ENCODE peak calls at places on chromosomes 7 and 10, in four cellular contexts. One of them, this sample, is unnamed.

GRCh38 chr10:132990684-132991545 is 48.5 kb upstream of the CFAP46 start:
- DNase-seq in keratinocyte: no peak
- DNase-seq in fibroblast of lung: no peak
- DNase-seq in hepatocyte: no peak
- DNase-seq in this sample: no peak

GRCh38 chr7:93366816-93367215 is 134.7 kb downstream of the VPS50 start:
- DNase-seq in keratinocyte: no peak
- DNase-seq in fibroblast of lung: no peak
- DNase-seq in hepatocyte: no peak
- DNase-seq in this sample: no peak

GRCh38 chr7:7972128-7972527 is 3.5 kb downstream of the GLCCI1 start:
- DNase-seq in keratinocyte: no peak
- DNase-seq in fibroblast of lung: peak; percentile 54
- DNase-seq in hepatocyte: no peak
- DNase-seq in this sample: no peak

GRCh38 chr10:29266641-29267040 is 22.2 kb upstream of the LYZL1 start:
- DNase-seq in keratinocyte: no peak
- DNase-seq in fibroblast of lung: peak; percentile 23
- DNase-seq in hepatocyte: no peak
- DNase-seq in this sample: no peak

GRCh38 chr10:125514206-125515162 is 168.5 kb downstream of the TEX36 start:
- DNase-seq in keratinocyte: no peak
- DNase-seq in fibroblast of lung: no peak
- DNase-seq in hepatocyte: peak; percentile 62
- DNase-seq in this sample: no peak

GRCh38 chr7:45188736-45189135 is 31.1 kb downstream of the RAMP3 start:
- DNase-seq in keratinocyte: no peak
- DNase-seq in fibroblast of lung: no peak
- DNase-seq in hepatocyte: no peak
- DNase-seq in this sample: no peak

GRCh38 chr7:87212478-87212877 is 7.1 kb downstream of the TMEM243 start:
- DNase-seq in keratinocyte: no peak
- DNase-seq in fibroblast of lung: no peak
- DNase-seq in hepatocyte: no peak
- DNase-seq in this sample: no peak

GRCh38 chr10:86345296-86346168 is 21.1 kb downstream of the GRID1 start:
- DNase-seq in keratinocyte: peak; percentile 21
- DNase-seq in fibroblast of lung: peak; percentile 7
- DNase-seq in hepatocyte: no peak
- DNase-seq in this sample: no peak

GRCh38 chr7:99089914-99090629 is 53.8 kb downstream of the SMURF1 start:
- DNase-seq in keratinocyte: no peak
- DNase-seq in fibroblast of lung: no peak
- DNase-seq in hepatocyte: no peak
- DNase-seq in this sample: no peak

GRCh38 chr10:24721254-24722106 is 2.2 kb downstream of the ARHGAP21 start:
- DNase-seq in keratinocyte: no peak
- DNase-seq in fibroblast of lung: peak; percentile 35
- DNase-seq in hepatocyte: peak; percentile 47
- DNase-seq in this sample: peak; percentile 14

GRCh38 chr10:93945814-93946213 is 47.9 kb upstream of the PLCE1 start:
- DNase-seq in keratinocyte: no peak
- DNase-seq in fibroblast of lung: no peak
- DNase-seq in hepatocyte: no peak
- DNase-seq in this sample: no peak

DNA sequence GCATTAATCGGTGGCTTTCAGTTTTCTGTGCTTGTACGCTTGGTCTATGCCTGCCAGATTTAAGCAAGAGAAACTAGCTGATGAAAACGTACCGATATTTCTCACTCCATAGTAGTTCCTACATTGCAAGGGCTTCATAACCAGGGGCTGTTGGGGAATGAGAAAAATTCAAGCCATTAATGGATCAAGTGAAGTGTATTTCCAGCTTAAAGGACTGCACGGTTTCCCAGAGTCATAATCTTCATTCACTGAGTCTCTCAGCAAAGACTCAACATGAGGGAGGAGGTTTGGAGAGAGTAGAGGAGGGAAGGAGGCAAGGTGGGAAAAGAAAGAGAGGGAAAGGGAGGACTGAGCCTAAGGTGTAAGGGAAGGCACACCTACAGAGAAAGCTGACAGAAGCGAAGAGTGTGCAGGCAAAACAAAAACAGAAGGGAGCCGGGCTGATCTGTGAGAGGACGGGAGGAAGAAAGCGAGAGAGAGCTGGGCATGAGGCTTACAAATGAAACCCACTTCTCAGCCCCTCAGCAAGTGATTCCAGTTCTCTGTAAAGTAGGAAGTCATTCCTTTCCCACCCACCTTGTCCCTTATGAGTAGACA is 622 bp downstream of the GIMAP2 start:
- DNase-seq in keratinocyte: no peak
- DNase-seq in fibroblast of lung: no peak
- DNase-seq in hepatocyte: no peak
- DNase-seq in this sample: peak; percentile 49
- H3K4me3 ChIP-seq in keratinocyte: peak overlapping the region; percentile 70
- H3K4me3 ChIP-seq in fibroblast of lung: peak overlapping the region; percentile 41
- H3K4me3 ChIP-seq in hepatocyte: no peak overlapping the region
- H3K4me3 ChIP-seq in this sample: peak overlapping the region; percentile 62

GRCh38 chr7:50446542-50446960 is 3.6 kb downstream of the FIGNL1 start:
- DNase-seq in keratinocyte: peak; percentile 96
- DNase-seq in fibroblast of lung: peak; percentile 96
- DNase-seq in hepatocyte: peak; percentile 34
- DNase-seq in this sample: no peak
- H3K79me2 ChIP-seq in keratinocyte: peaks cover 5% of the 10 kb centered on the region
- H3K79me2 ChIP-seq in fibroblast of lung: peaks cover 8% of the 10 kb centered on the region
- H3K79me2 ChIP-seq in hepatocyte: peaks cover 6% of the 10 kb centered on the region
- H3K79me2 ChIP-seq in this sample: peaks cover 96% of the 10 kb centered on the region

DNA sequence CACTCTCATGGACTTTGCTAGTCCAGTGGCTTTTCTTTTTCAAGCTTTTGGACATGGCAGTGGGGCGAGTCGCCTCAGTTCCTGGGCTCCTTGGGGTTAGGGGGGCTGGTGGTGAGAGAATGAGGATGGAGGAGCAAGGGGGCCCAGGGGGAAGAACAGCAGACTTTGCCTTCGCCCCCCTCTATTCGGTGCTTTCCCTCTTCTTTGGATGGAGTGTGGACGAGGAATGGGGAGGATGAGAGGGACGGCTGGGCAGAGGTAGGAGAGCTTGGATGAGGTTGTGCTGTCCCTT is 255 bp downstream of the MAGI2 start:
- DNase-seq in keratinocyte: no peak
- DNase-seq in fibroblast of lung: no peak
- DNase-seq in hepatocyte: no peak
- DNase-seq in this sample: no peak
- TF ChIP-seq EZH2 in keratinocyte: no peak
- TF ChIP-seq EZH2 in fibroblast of lung: no peak
- TF ChIP-seq EZH2 in hepatocyte: no peak
- TF ChIP-seq EZH2 in this sample: no peak

GRCh38 chr7:102829075-102829474 is 80.3 kb downstream of the FAM185A start:
- DNase-seq in keratinocyte: no peak
- DNase-seq in fibroblast of lung: no peak
- DNase-seq in hepatocyte: no peak
- DNase-seq in this sample: no peak
- H3K4me3 ChIP-seq in keratinocyte: no peak overlapping the region
- H3K4me3 ChIP-seq in fibroblast of lung: no peak overlapping the region
- H3K4me3 ChIP-seq in hepatocyte: no peak overlapping the region
- H3K4me3 ChIP-seq in this sample: no peak overlapping the region

GRCh38 chr7:131606346-131607290 is 50.2 kb upstream of the PODXL start:
- DNase-seq in keratinocyte: no peak
- DNase-seq in fibroblast of lung: no peak
- DNase-seq in hepatocyte: no peak
- DNase-seq in this sample: no peak

GRCh38 chr7:131605280-131605878 is 49.0 kb upstream of the PODXL start:
- DNase-seq in keratinocyte: no peak
- DNase-seq in fibroblast of lung: peak; percentile 24
- DNase-seq in hepatocyte: no peak
- DNase-seq in this sample: no peak

GRCh38 chr7:131603932-131604331 is 47.5 kb upstream of the PODXL start:
- DNase-seq in keratinocyte: no peak
- DNase-seq in fibroblast of lung: no peak
- DNase-seq in hepatocyte: no peak
- DNase-seq in this sample: no peak

GRCh38 chr7:131602994-131603372 is 46.6 kb upstream of the PODXL start:
- DNase-seq in keratinocyte: no peak
- DNase-seq in fibroblast of lung: no peak
- DNase-seq in hepatocyte: no peak
- DNase-seq in this sample: no peak

GRCh38 chr7:131604841-131605279 is 48.4 kb upstream of the PODXL start:
- DNase-seq in keratinocyte: peak; percentile 9
- DNase-seq in fibroblast of lung: peak; percentile 75
- DNase-seq in hepatocyte: no peak
- DNase-seq in this sample: no peak
- H3K79me2 ChIP-seq in keratinocyte: no peaks in the 10 kb centered on the region
- H3K79me2 ChIP-seq in fibroblast of lung: no peaks in the 10 kb centered on the region
- H3K79me2 ChIP-seq in hepatocyte: no peaks in the 10 kb centered on the region
- H3K79me2 ChIP-seq in this sample: no peaks in the 10 kb centered on the region

DNA sequence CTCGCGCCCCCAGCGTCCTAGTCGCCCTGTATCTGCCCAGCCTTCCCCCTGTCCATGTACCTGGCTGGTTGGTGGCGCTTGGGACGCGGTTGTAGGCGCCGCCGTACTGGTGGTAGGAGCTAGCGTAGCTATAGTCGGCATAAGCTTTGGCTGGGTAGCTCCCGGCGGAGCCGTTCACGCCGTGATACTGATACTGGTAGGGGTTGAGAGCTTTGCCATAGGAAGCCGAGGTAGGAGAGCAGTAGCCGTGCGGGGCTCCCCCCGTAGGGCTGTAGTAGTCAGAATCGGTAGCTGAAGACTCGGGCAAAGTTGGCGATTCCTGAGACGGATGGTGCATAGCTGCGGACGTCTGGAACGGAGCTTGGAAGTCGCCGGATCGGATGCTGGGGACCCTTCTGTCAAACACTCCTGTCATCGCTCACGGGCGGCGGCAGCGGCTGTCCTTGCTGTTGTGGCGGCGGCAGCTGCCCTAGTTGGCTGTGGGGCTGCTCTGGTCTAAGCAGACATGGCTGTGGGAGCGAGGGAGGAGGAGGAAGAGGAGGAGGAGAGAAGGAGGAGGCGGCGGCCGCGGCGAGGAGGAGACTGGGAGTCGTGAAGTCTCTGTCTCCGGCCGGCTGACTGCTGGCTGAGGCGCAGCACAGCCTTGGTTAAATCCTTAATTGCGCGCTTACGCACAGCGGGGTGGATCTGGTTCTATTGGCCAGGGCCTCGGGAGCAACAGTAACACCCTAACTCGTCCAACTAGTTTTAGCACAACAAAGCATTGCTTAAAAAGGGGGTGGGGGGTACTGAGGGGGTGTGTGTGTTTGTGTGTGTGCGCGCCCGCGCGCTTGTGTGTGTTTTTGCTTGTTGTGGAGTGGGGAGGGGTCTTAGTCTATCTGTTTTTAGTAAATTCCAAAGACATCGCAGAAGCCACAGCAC is at the start of gene DLX5:
- DNase-seq in keratinocyte: no peak
- DNase-seq in fibroblast of lung: peak; percentile 15
- DNase-seq in hepatocyte: peak; percentile 73
- DNase-seq in this sample: no peak
- TF ChIP-seq EZH2 in keratinocyte: no peak
- TF ChIP-seq EZH2 in fibroblast of lung: peak; percentile 53
- TF ChIP-seq EZH2 in hepatocyte: peak; percentile 40
- TF ChIP-seq EZH2 in this sample: no peak

GRCh38 chr10:119222531-119222930 is 15.2 kb downstream of the GRK5 start:
- DNase-seq in keratinocyte: no peak
- DNase-seq in fibroblast of lung: no peak
- DNase-seq in hepatocyte: peak; percentile 57
- DNase-seq in this sample: no peak
- H3K4me3 ChIP-seq in keratinocyte: no peak overlapping the region
- H3K4me3 ChIP-seq in fibroblast of lung: no peak overlapping the region
- H3K4me3 ChIP-seq in hepatocyte: no peak overlapping the region
- H3K4me3 ChIP-seq in this sample: no peak overlapping the region

This sample was measured in DND-41.